ENCODE peak calls at places on chromosomes 3 and 15, in nine cellular contexts. One of them, this sample, is unnamed.

GRCh38 chr15:73686781-73687256 is 2.6 kb downstream of the CD276 start:
- DNase-seq in fibroblast of the conjunctiva: peak
- DNase-seq in AML-193: no peak
- DNase-seq in progenitor cell of endocrine pancreas: no peak
- DNase-seq in HT1080: peak
- DNase-seq in effector CD4-positive, alpha-beta T cell: no peak
- DNase-seq in HT-29: peak
- DNase-seq in NAMALWA: no peak
- DNase-seq in H4: peak
- DNase-seq in this sample: no peak

GRCh38 chr3:4320453-4320852 is 17.3 kb downstream of the SETMAR start:
- DNase-seq in NAMALWA: no peak
- DNase-seq in effector CD4-positive, alpha-beta T cell: no peak
- DNase-seq in H4: no peak
- DNase-seq in HT-29: no peak
- DNase-seq in progenitor cell of endocrine pancreas: no peak
- DNase-seq in HT1080: no peak
- DNase-seq in fibroblast of the conjunctiva: no peak
- DNase-seq in AML-193: no peak
- DNase-seq in this sample: no peak

GRCh38 chr15:57649138-57649537 is 57.4 kb upstream of the POLR2M start:
- DNase-seq in H4: no peak
- DNase-seq in NAMALWA: no peak
- DNase-seq in HT1080: no peak
- DNase-seq in progenitor cell of endocrine pancreas: no peak
- DNase-seq in AML-193: no peak
- DNase-seq in HT-29: no peak
- DNase-seq in effector CD4-positive, alpha-beta T cell: no peak
- DNase-seq in fibroblast of the conjunctiva: no peak
- DNase-seq in this sample: no peak

GRCh38 chr3:169668957-169669681 is 5.6 kb upstream of the MECOM start:
- DNase-seq in AML-193: no peak
- DNase-seq in H4: peak
- DNase-seq in effector CD4-positive, alpha-beta T cell: no peak
- DNase-seq in fibroblast of the conjunctiva: no peak
- DNase-seq in progenitor cell of endocrine pancreas: peak
- DNase-seq in NAMALWA: peak
- DNase-seq in HT1080: peak
- DNase-seq in HT-29: peak
- DNase-seq in this sample: no peak

GRCh38 chr3:87233805-87234204 is 6.7 kb downstream of the CHMP2B start:
- DNase-seq in effector CD4-positive, alpha-beta T cell: no peak
- DNase-seq in NAMALWA: no peak
- DNase-seq in HT-29: no peak
- DNase-seq in fibroblast of the conjunctiva: no peak
- DNase-seq in HT1080: no peak
- DNase-seq in progenitor cell of endocrine pancreas: no peak
- DNase-seq in H4: no peak
- DNase-seq in AML-193: no peak
- DNase-seq in this sample: no peak

GRCh38 chr3:52238193-52238760 is 681 bp downstream of the TWF2 start:
- DNase-seq in effector CD4-positive, alpha-beta T cell: no peak
- DNase-seq in HT1080: peak
- DNase-seq in H4: no peak
- DNase-seq in HT-29: peak
- DNase-seq in NAMALWA: no peak
- DNase-seq in progenitor cell of endocrine pancreas: no peak
- DNase-seq in AML-193: no peak
- DNase-seq in fibroblast of the conjunctiva: no peak
- DNase-seq in this sample: no peak

GRCh38 chr3:46334911-46335478 is 18.9 kb upstream of the CCR2 start:
- DNase-seq in AML-193: no peak
- DNase-seq in fibroblast of the conjunctiva: peak
- DNase-seq in effector CD4-positive, alpha-beta T cell: no peak
- DNase-seq in HT-29: no peak
- DNase-seq in H4: peak
- DNase-seq in HT1080: peak
- DNase-seq in NAMALWA: no peak
- DNase-seq in progenitor cell of endocrine pancreas: no peak
- DNase-seq in this sample: no peak

GRCh38 chr3:77530870-77531269 is 491.0 kb downstream of the ROBO2 start:
- DNase-seq in effector CD4-positive, alpha-beta T cell: no peak
- DNase-seq in NAMALWA: no peak
- DNase-seq in fibroblast of the conjunctiva: no peak
- DNase-seq in H4: peak
- DNase-seq in progenitor cell of endocrine pancreas: no peak
- DNase-seq in HT1080: no peak
- DNase-seq in HT-29: no peak
- DNase-seq in AML-193: no peak
- DNase-seq in this sample: no peak

GRCh38 chr3:157447026-157447694 is 10.5 kb downstream of the PTX3 start:
- DNase-seq in HT1080: peak
- DNase-seq in fibroblast of the conjunctiva: peak
- DNase-seq in AML-193: peak
- DNase-seq in H4: peak
- DNase-seq in NAMALWA: peak
- DNase-seq in HT-29: peak
- DNase-seq in effector CD4-positive, alpha-beta T cell: no peak
- DNase-seq in progenitor cell of endocrine pancreas: no peak
- DNase-seq in this sample: no peak

GRCh38 chr3:188926141-188926540 is 245.6 kb upstream of the TPRG1 start:
- DNase-seq in HT1080: no peak
- DNase-seq in HT-29: no peak
- DNase-seq in H4: no peak
- DNase-seq in progenitor cell of endocrine pancreas: no peak
- DNase-seq in AML-193: no peak
- DNase-seq in effector CD4-positive, alpha-beta T cell: no peak
- DNase-seq in NAMALWA: no peak
- DNase-seq in fibroblast of the conjunctiva: no peak
- DNase-seq in this sample: no peak